ENCODE peak calls at places on chromosomes 1 and 21, in seven cellular contexts. Q, Z, K, H, J, P and C are unnamed samples.

GRCh38 chr1:32055426-32055825 is 17.3 kb upstream of the TMEM39B start:
- DNase-seq in Q (no peak), Z (no peak), K (no peak), H (no peak), J (no peak), P (no peak), C (no peak)

GRCh38 chr1:212721388-212722247 is 22.0 kb upstream of the BATF3 start:
- DNase-seq in Q (peak), Z (peak), K (peak), H (no peak), J (peak), P (no peak), C (peak)

GRCh38 chr1:1371741-1372711 is 3.0 kb downstream of the AURKAIP1 start:
- DNase-seq in Q (peak), Z (no peak), K (no peak), H (peak), J (peak), P (peak), C (no peak)

GRCh38 chr1:220498188-220498587 is 29.7 kb upstream of the MARK1 start:
- DNase-seq in Q (no peak), Z (peak), K (peak), H (no peak), J (no peak), P (no peak), C (no peak)

GRCh38 chr1:62304975-62305374 is 14.3 kb downstream of the KANK4 start:
- DNase-seq in Q (no peak), Z (no peak), K (no peak), H (no peak), J (no peak), P (no peak), C (no peak)

GRCh38 chr1:225412803-225413338 is 15.0 kb downstream of the LBR start:
- DNase-seq in Q (no peak), Z (no peak), K (no peak), H (no peak), J (no peak), P (no peak), C (no peak)

GRCh38 chr1:196115641-196116040 is 492.6 kb downstream of the KCNT2 start:
- DNase-seq in Q (no peak), Z (peak), K (peak), H (no peak), J (no peak), P (no peak), C (peak)

GRCh38 chr1:157161901-157162300 is 23.7 kb upstream of the ETV3 start:
- DNase-seq in Q (no peak), Z (no peak), K (no peak), H (no peak), J (no peak), P (no peak), C (no peak)

GRCh38 chr1:235069577-235070563 is 58.8 kb downstream of the TOMM20 start:
- DNase-seq in Q (no peak), Z (peak), K (peak), H (no peak), J (no peak), P (no peak), C (peak)

GRCh38 chr1:17791055-17791390 is 35.9 kb downstream of the ACTL8 start:
- DNase-seq in Q (no peak), Z (no peak), K (no peak), H (no peak), J (no peak), P (no peak), C (no peak)

GRCh38 chr1:46490603-46491499 is 1.2 kb downstream of the DMBX1 start:
- DNase-seq in Q (no peak), Z (no peak), K (no peak), H (no peak), J (no peak), P (no peak), C (no peak)

GRCh38 chr1:11761988-11762406 is at the start of gene C1orf167:
- DNase-seq in Q (no peak), Z (no peak), K (no peak), H (no peak), J (no peak), P (no peak), C (no peak)

GRCh38 chr1:180130651-180131050 is 24.0 kb upstream of the QSOX1 start:
- DNase-seq in Q (no peak), Z (no peak), K (no peak), H (no peak), J (no peak), P (no peak), C (no peak)

GRCh38 chr1:36238433-36238832 is 14.2 kb downstream of the THRAP3 start:
- DNase-seq in Q (no peak), Z (peak), K (peak), H (no peak), J (no peak), P (no peak), C (no peak)

GRCh38 chr1:44643721-44644330 is 30.5 kb downstream of the TMEM53 start:
- DNase-seq in Q (no peak), Z (no peak), K (no peak), H (no peak), J (no peak), P (no peak), C (no peak)

GRCh38 chr1:45191418-45191783 is 15.0 kb downstream of the ZSWIM5 start:
- DNase-seq in Q (no peak), Z (no peak), K (no peak), H (no peak), J (no peak), P (no peak), C (no peak)

GRCh38 chr1:209620484-209620879 is 31.7 kb downstream of the LAMB3 start:
- DNase-seq in Q (no peak), Z (peak), K (no peak), H (no peak), J (no peak), P (no peak), C (no peak)

GRCh38 chr1:211336161-211336560 is 9.5 kb downstream of the TRAF5 start:
- DNase-seq in Q (no peak), Z (no peak), K (no peak), H (no peak), J (no peak), P (no peak), C (no peak)

GRCh38 chr1:204344665-204345064 is 15.1 kb downstream of the PLEKHA6 start:
- DNase-seq in Q (no peak), Z (no peak), K (no peak), H (no peak), J (no peak), P (no peak), C (no peak)

GRCh38 chr1:87513270-87513669 is 184.6 kb downstream of the LMO4 start:
- DNase-seq in Q (no peak), Z (peak), K (no peak), H (no peak), J (no peak), P (no peak), C (no peak)

GRCh38 chr1:44822981-44823451 is 14.7 kb downstream of the BTBD19 start:
- DNase-seq in Q (no peak), Z (no peak), K (no peak), H (no peak), J (no peak), P (no peak), C (no peak)

GRCh38 chr1:27099154-27099903 is 55.6 kb downstream of the SLC9A1 start:
- DNase-seq in Q (peak), Z (peak), K (peak), H (no peak), J (no peak), P (no peak), C (peak)

GRCh38 chr1:241114699-241115233 is 242.2 kb downstream of the RGS7 start:
- DNase-seq in Q (no peak), Z (no peak), K (no peak), H (no peak), J (no peak), P (no peak), C (no peak)

GRCh38 chr1:223631367-223631977 is 34.0 kb downstream of the CAPN8 start:
- DNase-seq in Q (no peak), Z (peak), K (no peak), H (no peak), J (no peak), P (no peak), C (no peak)

GRCh38 chr1:203682401-203683383 is 56.1 kb downstream of the ATP2B4 start:
- DNase-seq in Q (no peak), Z (peak), K (no peak), H (peak), J (peak), P (no peak), C (no peak)

GRCh38 chr1:221670081-221670480 is 71.8 kb downstream of the DUSP10 start:
- DNase-seq in Q (no peak), Z (peak), K (peak), H (no peak), J (no peak), P (no peak), C (peak)

GRCh38 chr1:67390041-67390887 is 39.9 kb downstream of the SERBP1 start:
- DNase-seq in Q (no peak), Z (peak), K (no peak), H (no peak), J (no peak), P (no peak), C (no peak)

GRCh38 chr21:42799516-42799915 is 79.8 kb downstream of the WDR4 start:
- DNase-seq in Q (no peak), Z (no peak), K (no peak), H (no peak), J (no peak), P (no peak), C (no peak)

GRCh38 chr1:65065535-65066378 is 82.2 kb upstream of the AK4 start:
- DNase-seq in Q (no peak), Z (no peak), K (no peak), H (no peak), J (no peak), P (no peak), C (no peak)